ENCODE peak calls at places on chromosome 2, in six cellular contexts. D is K562, B is ovary, R is tibial nerve, J is uterus, O is A549. F is an unnamed sample.

GRCh38 chr2:7116516-7116915 is 199.3 kb downstream of the RNF144A start:
- DNase-seq in D (no peak), B (no peak), R (no peak), J (no peak), O (no peak), F (no peak)

GRCh38 chr2:156435392-156435724 is 821 bp upstream of the GPD2 start:
- DNase-seq in D (no peak), B (no peak), R (peak), J (no peak), O (no peak), F (no peak)

GRCh38 chr2:202815548-202816420 is 55.8 kb downstream of the ICA1L start:
- DNase-seq in D (no peak), B (peak), R (no peak), J (peak), O (no peak), F (peak)

GRCh38 chr2:205073433-205074020 is 528.3 kb downstream of the PARD3B start:
- DNase-seq in D (no peak), B (no peak), R (no peak), J (no peak), O (no peak), F (no peak)

GRCh38 chr2:42321452-42322064 is 39.5 kb downstream of the COX7A2L start:
- DNase-seq in D (no peak), B (no peak), R (no peak), J (no peak), O (no peak), F (no peak)

GRCh38 chr2:57180042-57180567 is 866.5 kb upstream of the VRK2 start:
- DNase-seq in D (no peak), B (no peak), R (no peak), J (no peak), O (no peak), F (no peak)

GRCh38 chr2:235045336-235045972 is 93.6 kb downstream of the SH3BP4 start:
- DNase-seq in D (no peak), B (no peak), R (no peak), J (no peak), O (no peak), F (no peak)

GRCh38 chr2:195477248-195477995 is 179.6 kb upstream of the SLC39A10 start:
- DNase-seq in D (no peak), B (no peak), R (no peak), J (no peak), O (no peak), F (no peak)

GRCh38 chr2:162343824-162344616 is at the start of gene GCA:
- DNase-seq in D (peak), B (peak), R (peak), J (peak), O (peak), F (peak)

GRCh38 chr2:43132523-43133301 is 93.7 kb downstream of the ZFP36L2 start:
- DNase-seq in D (no peak), B (no peak), R (no peak), J (no peak), O (no peak), F (no peak)

GRCh38 chr2:74834806-74835755 is 1.2 kb downstream of the HK2 start:
- DNase-seq in D (peak), B (peak), R (no peak), J (no peak), O (no peak), F (peak)

GRCh38 chr2:175855794-175856453 is 146.1 kb downstream of the LNPK start:
- DNase-seq in D (no peak), B (no peak), R (no peak), J (no peak), O (no peak), F (no peak)

GRCh38 chr2:113012436-113013335 is 7.4 kb downstream of the IL36A start:
- DNase-seq in D (peak), B (no peak), R (no peak), J (no peak), O (peak), F (no peak)

GRCh38 chr2:70122470-70122869 is 35.2 kb downstream of the PCBP1 start:
- DNase-seq in D (no peak), B (no peak), R (no peak), J (no peak), O (no peak), F (no peak)

GRCh38 chr2:226847511-226847910 is 11.7 kb downstream of the RHBDD1 start:
- DNase-seq in D (no peak), B (no peak), R (no peak), J (no peak), O (no peak), F (no peak)

GRCh38 chr2:196372811-196373664 is 201.7 kb upstream of the STK17B start:
- DNase-seq in D (no peak), B (no peak), R (no peak), J (no peak), O (no peak), F (no peak)

GRCh38 chr2:37648316-37649011 is 23.0 kb downstream of the CDC42EP3 start:
- DNase-seq in D (no peak), B (no peak), R (no peak), J (peak), O (no peak), F (peak)

GRCh38 chr2:171995586-171995985 is 4.2 kb upstream of the METAP1D start:
- DNase-seq in D (no peak), B (no peak), R (no peak), J (no peak), O (no peak), F (no peak)

GRCh38 chr2:39107156-39107555 is 13.7 kb downstream of the SOS1 start:
- DNase-seq in D (no peak), B (no peak), R (no peak), J (no peak), O (peak), F (no peak)

GRCh38 chr2:224405412-224405811 is 3.5 kb upstream of the FAM124B start:
- DNase-seq in D (no peak), B (no peak), R (no peak), J (no peak), O (no peak), F (no peak)

GRCh38 chr2:207473203-207473865 is 56.4 kb upstream of the CREB1 start:
- DNase-seq in D (no peak), B (peak), R (no peak), J (peak), O (peak), F (peak)
- H3K4me3 ChIP-seq in D (no peak), B (no peak), R (no peak), J (no peak), O (peak), F (no peak)

GRCh38 chr2:96870631-96871255 is 863 bp upstream of the SEMA4C start:
- DNase-seq in D (peak), B (peak), R (no peak), J (peak), O (peak), F (peak)

GRCh38 chr2:96869281-96869823 is 528 bp downstream of the SEMA4C start:
- DNase-seq in D (no peak), B (peak), R (peak), J (peak), O (peak), F (peak)

GRCh38 chr2:96868555-96869280 is 1.2 kb downstream of the SEMA4C start:
- DNase-seq in D (peak), B (peak), R (peak), J (peak), O (peak), F (peak)

GRCh38 chr2:96867756-96868554 is 1.9 kb downstream of the SEMA4C start:
- DNase-seq in D (no peak), B (no peak), R (no peak), J (no peak), O (no peak), F (no peak)

GRCh38 chr2:96869824-96870630 is at the start of gene SEMA4C:
- DNase-seq in D (peak), B (peak), R (peak), J (peak), O (peak), F (peak)
- TF ChIP-seq POLR2A in D (no peak), B (peak), R (peak), J (peak), O (peak), F (peak)

GRCh38 chr2:119305497-119306195 is 61.0 kb downstream of the C2orf76 start:
- DNase-seq in D (no peak), B (no peak), R (no peak), J (no peak), O (no peak), F (no peak)
- H3K27ac ChIP-seq in D (no peak), B (peak), R (no peak), J (no peak), O (no peak), F (no peak)

DNA sequence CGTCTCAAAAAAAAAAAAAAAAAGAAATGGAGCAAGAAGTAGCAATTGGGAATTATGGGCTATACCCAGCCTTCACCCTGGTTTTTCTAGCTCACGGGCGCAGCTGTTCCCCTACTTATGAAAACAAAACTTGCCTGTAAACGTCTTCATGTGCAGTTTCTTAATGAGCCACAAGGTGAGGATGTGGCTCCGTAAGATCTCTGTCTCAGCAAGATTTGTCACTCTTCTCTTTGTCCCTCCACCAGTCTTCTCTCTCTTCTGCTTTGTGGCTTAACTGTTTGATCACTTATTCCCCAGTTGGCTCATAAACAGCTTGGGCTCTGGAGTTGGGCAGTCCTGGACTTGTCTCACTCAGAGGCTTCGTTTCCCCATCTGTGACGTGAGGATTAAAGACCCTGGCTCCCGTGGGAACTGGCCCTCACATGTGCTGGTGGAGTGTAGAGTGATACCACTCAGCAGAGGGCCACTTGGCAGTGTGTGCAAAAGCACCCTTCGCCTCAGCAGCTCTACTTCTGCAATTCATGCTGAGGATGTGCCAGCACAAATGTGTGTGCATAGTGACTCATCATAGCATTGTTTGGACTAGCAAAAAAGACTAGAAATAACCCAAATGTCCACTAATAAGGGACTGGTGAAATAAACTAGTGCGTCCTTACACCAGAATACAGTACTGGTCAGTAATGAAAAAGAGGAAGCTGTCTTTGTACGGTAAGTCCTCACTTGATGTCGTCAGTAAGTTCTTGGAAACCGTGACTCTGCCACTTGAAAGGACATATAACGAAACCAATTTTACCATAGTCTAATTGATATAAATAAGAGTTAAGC is 8.7 kb downstream of the CEP68 start:
- DNase-seq in D (peak), B (peak), R (peak), J (peak), O (peak), F (peak)
- H3K4me3 ChIP-seq in D (no peak), B (no peak), R (no peak), J (no peak), O (no peak), F (no peak)

GRCh38 chr2:27441226-27441926 is 805 bp upstream of the KRTCAP3 start:
- DNase-seq in D (peak), B (no peak), R (no peak), J (no peak), O (no peak), F (no peak)

GRCh38 chr2:27445155-27445554 is 3.0 kb downstream of the KRTCAP3 start:
- DNase-seq in D (no peak), B (no peak), R (no peak), J (no peak), O (no peak), F (no peak)

GRCh38 chr2:27441958-27442281 is 261 bp upstream of the KRTCAP3 start:
- DNase-seq in D (no peak), B (no peak), R (no peak), J (no peak), O (no peak), F (no peak)

GRCh38 chr2:27442981-27443323 is 771 bp downstream of the KRTCAP3 start:
- DNase-seq in D (no peak), B (no peak), R (no peak), J (no peak), O (no peak), F (peak)

DNA sequence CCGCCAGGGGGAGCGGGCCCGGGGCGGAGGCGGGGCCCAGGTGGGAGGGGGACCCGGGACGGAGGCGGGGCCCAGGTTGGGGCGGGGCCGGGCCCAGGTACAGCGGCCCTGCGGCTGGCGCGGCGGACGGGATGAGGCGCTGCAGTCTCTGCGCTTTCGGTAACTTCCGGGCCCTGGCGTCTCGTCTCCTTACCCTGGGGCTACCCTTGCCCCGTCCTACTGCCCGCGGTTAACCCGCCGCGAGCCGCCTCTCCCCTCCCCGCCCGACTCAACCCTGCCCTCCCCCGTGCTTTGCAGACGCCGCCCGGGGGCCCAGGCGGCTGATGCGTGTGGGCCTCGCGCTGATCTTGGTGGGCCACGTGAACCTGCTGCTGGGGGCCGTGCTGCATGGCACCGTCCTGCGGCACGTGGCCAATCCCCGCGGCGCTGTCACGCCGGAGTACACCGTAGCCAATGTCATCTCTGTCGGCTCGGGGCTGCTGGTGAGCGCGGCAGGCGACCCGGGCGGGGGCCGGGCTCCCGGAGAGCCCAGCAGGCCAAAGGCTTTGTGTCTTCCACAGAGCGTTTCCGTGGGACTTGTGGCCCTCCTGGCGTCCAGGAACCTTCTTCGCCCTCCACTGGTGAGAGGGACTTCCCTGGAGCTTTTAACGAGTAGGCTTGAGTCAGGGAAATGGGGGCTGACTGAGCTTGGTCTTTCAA is at the start of gene KRTCAP3:
- DNase-seq in D (peak), B (peak), R (no peak), J (no peak), O (no peak), F (peak)
- TF ChIP-seq POLR2A in D (no peak), B (no peak), R (no peak), J (no peak), O (no peak), F (no peak)

GRCh38 chr2:105455488-105455991 is 56.7 kb upstream of the FHL2 start:
- DNase-seq in D (no peak), B (peak), R (peak), J (peak), O (peak), F (peak)
- H3K27ac ChIP-seq in D (no peak), B (peak), R (peak), J (no peak), O (peak), F (no peak)

GRCh38 chr2:178241852-178242551 is 47.7 kb downstream of the OSBPL6 start:
- DNase-seq in D (peak), B (peak), R (peak), J (peak), O (peak), F (peak)

GRCh38 chr2:178244812-178245211 is 50.5 kb downstream of the OSBPL6 start:
- DNase-seq in D (no peak), B (no peak), R (no peak), J (no peak), O (no peak), F (no peak)

GRCh38 chr2:178242552-178242883 is 48.2 kb downstream of the OSBPL6 start:
- DNase-seq in D (no peak), B (no peak), R (no peak), J (no peak), O (no peak), F (no peak)

GRCh38 chr2:178246696-178247095 is 52.4 kb downstream of the OSBPL6 start:
- DNase-seq in D (no peak), B (no peak), R (no peak), J (no peak), O (no peak), F (no peak)

DNA sequence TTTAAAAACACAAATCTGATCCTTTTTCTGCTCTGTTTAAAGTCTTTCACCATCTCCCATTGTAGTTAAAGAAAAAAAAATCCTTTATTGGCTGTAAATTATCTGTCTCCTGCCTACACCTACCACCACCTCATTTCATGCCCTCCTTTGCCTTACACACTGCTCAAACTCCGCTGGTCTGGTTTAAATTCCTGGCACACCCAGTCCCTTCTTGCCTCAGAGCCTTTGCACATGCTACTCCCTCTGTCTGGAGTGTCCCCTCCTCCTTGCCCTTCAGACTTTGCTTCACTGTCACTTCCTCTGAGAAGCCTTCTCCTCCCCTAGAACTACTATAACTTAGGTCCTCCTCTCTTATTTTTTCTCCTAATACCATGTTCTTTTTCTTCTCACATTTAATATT is 49.6 kb downstream of the OSBPL6 start:
- DNase-seq in D (no peak), B (no peak), R (no peak), J (no peak), O (no peak), F (no peak)
- H3K4me3 ChIP-seq in D (no peak), B (no peak), R (no peak), J (no peak), O (no peak), F (no peak)

F was measured in thyroid gland.